ENCODE peak calls at places on chromosomes 3 and 15, in eight cellular contexts. I is mammary epithelial cell, H is HCT116, R is heart right ventricle, D is ovary, M is choroid plexus epithelial cell, Q is astrocyte of the spinal cord, P is HFFc6. V is an unnamed sample.
A peak's percentile ranks its signal among the peaks of the same experiment; 100 is the strongest.

GRCh38 chr3:53375019-53375418 is 27.7 kb upstream of the DCP1A start:
- DNase-seq in Q (peak; percentile 22), D (peak; percentile 29), H (peak; percentile 65), M (peak; percentile 77), P (peak; percentile 47), R (peak; percentile 6), I (peak; percentile 28), V (peak; percentile 39)

GRCh38 chr3:186534113-186534669 is 10.0 kb downstream of the CRYGS start:
- DNase-seq in H (no peak), D (no peak), M (no peak), R (no peak), P (no peak), I (no peak), Q (no peak), V (no peak)

GRCh38 chr3:168981396-168981795 is 682.1 kb downstream of the MECOM start:
- DNase-seq in D (no peak), R (no peak), Q (no peak), M (no peak), H (no peak), I (peak; percentile 69), P (no peak), V (no peak)

GRCh38 chr3:73448761-73449290 is 175.9 kb downstream of the PDZRN3 start:
- DNase-seq in D (no peak), P (no peak), R (no peak), Q (no peak), H (no peak), I (no peak), M (no peak), V (no peak)

GRCh38 chr3:171551296-171551695 is 91.1 kb upstream of the TNIK start:
- DNase-seq in P (no peak), H (no peak), I (no peak), D (no peak), Q (no peak), M (no peak), R (no peak), V (no peak)

GRCh38 chr15:30859091-30859874 is 44.4 kb upstream of the FAN1 start:
- DNase-seq in H (peak; percentile 6), P (peak; percentile 78), I (no peak), M (peak; percentile 65), R (no peak), Q (peak; percentile 29), D (no peak), V (no peak)

GRCh38 chr15:45522931-45523331 is 376 bp upstream of the SLC30A4 start:
- DNase-seq in M (peak; percentile 62), I (peak; percentile 35), D (no peak), Q (peak; percentile 41), H (no peak), R (peak; percentile 48), P (peak; percentile 9), V (no peak)

GRCh38 chr3:178585439-178585838 is 49.2 kb downstream of the KCNMB2 start:
- DNase-seq in I (no peak), Q (no peak), R (no peak), D (no peak), M (no peak), H (no peak), P (no peak), V (no peak)

GRCh38 chr3:132593241-132593949 is 3.7 kb upstream of the ACKR4 start:
- DNase-seq in P (no peak), R (no peak), Q (peak; percentile 12), D (no peak), I (no peak), M (no peak), H (no peak), V (no peak)

GRCh38 chr3:58874795-58875194 is 175.0 kb downstream of the CFAP20DC start:
- DNase-seq in P (peak; percentile 67), M (no peak), I (peak; percentile 98), R (no peak), H (peak; percentile 64), D (no peak), Q (peak; percentile 50), V (no peak)

GRCh38 chr15:90873998-90874605 is 5.7 kb downstream of the FURIN start:
- DNase-seq in M (peak; percentile 28), H (no peak), I (no peak), Q (peak; percentile 21), D (no peak), R (no peak), P (no peak), V (no peak)

GRCh38 chr3:122104515-122105194 is 49.5 kb downstream of the CD86 start:
- DNase-seq in Q (no peak), H (no peak), I (no peak), R (no peak), D (no peak), M (no peak), P (no peak), V (no peak)

GRCh38 chr15:58987501-58988010 is at the start of gene RNF111:
- DNase-seq in P (peak; percentile 96), H (peak; percentile 94), Q (peak; percentile 94), D (peak; percentile 85), M (peak; percentile 98), I (peak; percentile 95), R (peak; percentile 94), V (peak; percentile 77)

GRCh38 chr3:148992027-148992634 is 791 bp downstream of the GYG1 start:
- DNase-seq in D (peak; percentile 49), M (peak; percentile 41), R (peak; percentile 51), P (peak; percentile 10), Q (peak; percentile 33), H (no peak), I (peak; percentile 20), V (no peak)

GRCh38 chr3:196650740-196651311 is 11.3 kb downstream of the NRROS start:
- DNase-seq in H (no peak), P (peak; percentile 93), I (peak; percentile 92), Q (peak; percentile 97), M (peak; percentile 98), R (peak; percentile 58), D (no peak), V (no peak)

GRCh38 chr3:47227678-47228077 is 54.9 kb downstream of the KIF9 start:
- DNase-seq in M (peak; percentile 8), I (no peak), H (no peak), Q (no peak), R (peak; percentile 17), P (no peak), D (no peak), V (no peak)

GRCh38 chr3:54320376-54320775 is 198.0 kb downstream of the CACNA2D3 start:
- DNase-seq in R (no peak), Q (no peak), M (no peak), P (no peak), I (no peak), D (no peak), H (no peak), V (no peak)

GRCh38 chr3:120931593-120931992 is 23.6 kb downstream of the STXBP5L start:
- DNase-seq in D (no peak), Q (no peak), H (no peak), M (no peak), R (no peak), I (no peak), P (no peak), V (no peak)

DNA sequence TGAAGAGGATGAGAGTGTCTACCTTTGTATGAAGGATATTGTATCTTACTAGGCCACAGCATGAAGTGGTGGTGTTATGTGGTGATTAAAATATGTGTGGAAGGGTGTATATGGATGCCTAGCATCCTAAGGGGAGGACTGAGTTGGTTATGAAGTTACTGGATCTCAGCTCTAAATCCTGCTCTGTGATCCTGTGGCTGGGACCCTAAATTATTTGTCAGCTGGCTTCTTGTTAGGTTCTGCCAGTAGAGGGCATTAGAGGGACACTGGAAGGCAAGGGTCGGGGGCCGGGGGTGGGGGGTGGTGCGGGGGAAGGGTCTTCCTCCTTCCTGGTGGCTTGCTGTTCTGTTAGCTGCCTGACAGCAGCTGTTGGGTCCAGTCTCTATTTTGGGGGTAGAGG is 34.9 kb downstream of the MORF4L1 start:
- DNase-seq in M (no peak), D (no peak), H (no peak), I (no peak), R (no peak), Q (no peak), P (no peak), V (no peak)
- TF ChIP-seq CTCF in M (peak; percentile 42), D (no peak), H (peak; percentile 32), I (peak; percentile 29), R (peak; percentile 33), Q (peak; percentile 38), P (peak; percentile 62), V (no peak)

GRCh38 chr15:33639051-33639450 is 328.3 kb downstream of the RYR3 start:
- DNase-seq in H (no peak), I (no peak), P (no peak), R (no peak), D (no peak), M (no peak), Q (no peak), V (no peak)

GRCh38 chr15:33636234-33636633 is 325.5 kb downstream of the RYR3 start:
- DNase-seq in H (no peak), Q (no peak), D (no peak), R (no peak), M (no peak), I (no peak), P (no peak), V (no peak)

GRCh38 chr15:33638439-33638838 is 327.7 kb downstream of the RYR3 start:
- DNase-seq in M (no peak), R (no peak), D (no peak), I (no peak), H (no peak), P (no peak), Q (no peak), V (no peak)

GRCh38 chr15:33641069-33641468 is 327.2 kb upstream of the CHRM5 start:
- DNase-seq in R (no peak), P (no peak), I (no peak), D (no peak), M (no peak), H (no peak), Q (no peak), V (no peak)

GRCh38 chr15:33639968-33640367 is 328.3 kb upstream of the CHRM5 start:
- DNase-seq in Q (no peak), I (no peak), D (no peak), P (no peak), H (no peak), R (no peak), M (no peak), V (no peak)
- TF ChIP-seq CTCF in Q (no peak), I (no peak), D (no peak), P (no peak), H (no peak), R (no peak), M (no peak), V (no peak)

DNA sequence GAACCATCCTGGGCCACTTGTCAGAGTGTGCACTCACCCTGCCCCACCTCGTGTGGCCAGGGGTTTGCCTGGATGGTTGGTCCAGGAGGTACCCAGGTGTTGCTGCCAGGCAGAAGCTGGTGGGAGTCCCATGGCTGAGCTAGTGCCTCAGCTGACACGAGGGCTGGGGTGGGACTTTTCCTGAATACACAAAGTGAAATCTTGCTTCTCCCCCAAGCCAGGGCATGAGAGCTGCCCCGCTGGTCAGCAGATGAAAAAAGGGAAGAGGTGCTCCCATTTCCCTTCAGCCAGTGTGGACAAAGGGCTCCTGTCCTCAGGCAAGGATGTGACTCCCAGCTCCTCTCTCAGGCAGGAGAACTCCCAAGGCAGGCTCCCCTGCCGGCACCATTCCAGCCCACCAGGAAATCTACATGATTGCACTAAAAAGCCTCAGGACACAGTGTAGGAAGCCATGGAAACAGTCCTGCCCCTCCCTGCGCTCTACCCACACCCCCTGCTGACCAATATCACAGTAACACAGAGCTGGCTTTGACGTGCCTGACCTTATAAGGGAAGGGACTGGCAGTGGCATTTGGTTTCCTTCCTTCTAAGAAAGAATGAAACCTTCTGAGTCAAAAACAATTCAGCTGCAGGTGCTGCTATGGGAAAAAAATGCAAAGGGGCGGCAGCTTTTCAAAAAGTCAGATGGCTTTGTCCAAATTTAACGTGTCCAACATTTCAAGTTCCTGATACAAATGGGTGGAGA is 33.9 kb downstream of the MYO5C start:
- DNase-seq in M (peak; percentile 81), P (peak; percentile 68), I (peak; percentile 90), D (no peak), H (peak; percentile 26), Q (peak; percentile 95), R (peak; percentile 79), V (peak; percentile 20)
- TF ChIP-seq CTCF in M (peak; percentile 14), P (peak; percentile 47), I (peak; percentile 28), D (no peak), H (no peak), Q (peak; percentile 12), R (peak; percentile 29), V (no peak)

GRCh38 chr3:38368238-38368637 is 21.7 kb downstream of the XYLB start:
- DNase-seq in R (no peak), D (no peak), M (no peak), H (no peak), I (no peak), P (no peak), Q (no peak), V (no peak)
- TF ChIP-seq CTCF in R (no peak), D (no peak), M (peak; percentile 11), H (peak; percentile 26), I (no peak), P (peak; percentile 29), Q (peak; percentile 1), V (no peak)